ENCODE peak calls at places on chromosomes 2 and 18, in four cellular contexts. W is HepG2, G is WTC11, M is GM12878. I is an unnamed sample.

GRCh38 chr2:168060956-168061750 is 186.2 kb downstream of the STK39 start:
- DNase-seq in G (no peak), M (no peak), W (no peak), I (no peak)

GRCh38 chr2:24969784-24970183 is 2.0 kb downstream of the DNAJC27 start:
- DNase-seq in G (no peak), W (no peak), M (no peak), I (no peak)

GRCh38 chr2:206144383-206144782 is 14.9 kb downstream of the NDUFS1 start:
- DNase-seq in M (no peak), W (no peak), G (no peak), I (no peak)

GRCh38 chr2:95264626-95265025 is 9.6 kb upstream of the PROM2 start:
- DNase-seq in W (no peak), M (no peak), G (no peak), I (no peak)

GRCh38 chr2:119712571-119712970 is 33.6 kb downstream of the TMEM177 start:
- DNase-seq in W (no peak), G (no peak), M (no peak), I (no peak)

GRCh38 chr2:62472321-62472720 is 33.7 kb downstream of the TMEM17 start:
- DNase-seq in W (no peak), M (no peak), G (no peak), I (no peak)

GRCh38 chr2:113080134-113080533 is 12.4 kb downstream of the IL1F10 start:
- DNase-seq in G (peak; percentile 75), M (no peak), W (peak; percentile 40), I (peak; percentile 64)

GRCh38 chr2:137190411-137191190 is 425.3 kb downstream of the THSD7B start:
- DNase-seq in W (no peak), M (no peak), G (no peak), I (no peak)

GRCh38 chr2:55966431-55967118 is 43.0 kb upstream of the EFEMP1 start:
- DNase-seq in M (no peak), W (no peak), G (no peak), I (no peak)

GRCh38 chr2:42450136-42450535 is 43.6 kb downstream of the KCNG3 start:
- DNase-seq in M (no peak), G (no peak), W (no peak), I (no peak)

GRCh38 chr2:196318517-196319377 is 147.4 kb upstream of the STK17B start:
- DNase-seq in M (no peak), W (no peak), G (no peak), I (no peak)

GRCh38 chr18:11728247-11728646 is 39.2 kb downstream of the GNAL start:
- DNase-seq in G (no peak), W (peak; percentile 14), M (no peak), I (no peak)

GRCh38 chr2:96505231-96505889 is at the start of gene NEURL3:
- DNase-seq in G (no peak), M (no peak), W (peak; percentile 75), I (no peak)

GRCh38 chr2:30561349-30561748 is 114.3 kb downstream of the LCLAT1 start:
- DNase-seq in W (peak; percentile 24), G (no peak), M (no peak), I (no peak)

GRCh38 chr2:226791056-226791486 is 8.5 kb downstream of the IRS1 start:
- DNase-seq in M (peak; percentile 30), W (no peak), G (peak; percentile 69), I (no peak)

GRCh38 chr2:41903746-41904145 is 144.1 kb upstream of the PKDCC start:
- DNase-seq in W (no peak), M (no peak), G (no peak), I (no peak)

GRCh38 chr2:130374587-130375290 is 18.9 kb downstream of the PTPN18 start:
- DNase-seq in G (no peak), M (no peak), W (no peak), I (peak; percentile 38)

GRCh38 chr2:191476901-191477300 is 201.0 kb upstream of the NABP1 start:
- DNase-seq in G (no peak), M (no peak), W (no peak), I (no peak)

GRCh38 chr2:148560501-148560900 is 84.0 kb upstream of the EPC2 start:
- DNase-seq in W (no peak), G (no peak), M (no peak), I (no peak)

GRCh38 chr2:200084036-200084435 is 128.7 kb downstream of the MAIP1 start:
- DNase-seq in G (no peak), M (no peak), W (no peak), I (no peak)

GRCh38 chr2:161362568-161363166 is 53.4 kb upstream of the TBR1 start:
- DNase-seq in G (no peak), W (no peak), M (no peak), I (no peak)

GRCh38 chr2:35787302-35788031 is 568.1 kb upstream of the CRIM1 start:
- DNase-seq in G (no peak), M (no peak), W (no peak), I (no peak)

GRCh38 chr2:53445376-53446072 is 322.1 kb upstream of the CHAC2 start:
- DNase-seq in M (no peak), G (no peak), W (no peak), I (no peak)

GRCh38 chr2:215299337-215299859 is 12.5 kb upstream of the ATIC start:
- DNase-seq in G (no peak), W (no peak), M (no peak), I (no peak)

GRCh38 chr2:128308284-128308731 is 10.4 kb downstream of the HS6ST1 start:
- DNase-seq in W (no peak), G (no peak), M (no peak), I (no peak)

GRCh38 chr2:20642026-20642971 is 8.6 kb downstream of the HS1BP3 start:
- DNase-seq in W (peak; percentile 64), G (peak; percentile 80), M (no peak), I (peak; percentile 78)

DNA sequence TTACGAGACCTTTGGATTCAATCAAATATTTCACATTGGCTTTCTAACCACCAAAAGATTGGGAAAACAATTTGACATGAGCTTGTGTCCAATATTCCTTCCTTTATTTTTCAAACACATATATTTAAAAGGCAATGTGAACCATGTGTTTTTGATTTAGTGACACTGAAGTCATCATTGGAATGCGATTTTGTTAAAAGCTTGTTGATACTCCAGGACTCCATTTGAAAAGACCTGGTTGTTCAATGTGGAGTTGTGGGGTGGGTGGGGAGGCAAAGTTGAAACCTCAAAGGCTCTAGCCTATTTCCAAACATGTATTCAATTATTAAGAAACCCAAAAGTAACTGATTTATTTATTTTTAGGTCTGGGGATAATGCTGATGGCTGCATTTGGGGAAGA is 114.1 kb upstream of the TRIB2 start:
- DNase-seq in M (no peak), W (no peak), G (no peak), I (no peak)
- TF ChIP-seq ETV6 in M (no peak), W (no peak), G (no peak), I (no peak)

GRCh38 chr2:40034801-40035200 is 255.7 kb upstream of the THUMPD2 start:
- DNase-seq in M (no peak), W (no peak), G (no peak), I (no peak)

GRCh38 chr2:40034198-40034597 is 255.1 kb upstream of the THUMPD2 start:
- DNase-seq in G (no peak), M (no peak), W (no peak), I (no peak)

GRCh38 chr2:40033781-40034180 is 254.7 kb upstream of the THUMPD2 start:
- DNase-seq in M (no peak), W (no peak), G (no peak), I (no peak)

GRCh38 chr2:40030451-40030975 is 251.5 kb upstream of the THUMPD2 start:
- DNase-seq in M (no peak), G (no peak), W (no peak), I (no peak)

GRCh38 chr2:40032650-40033319 is 253.7 kb upstream of the THUMPD2 start:
- DNase-seq in G (no peak), M (no peak), W (no peak), I (no peak)
- TF ChIP-seq ETV6 in G (no peak), M (no peak), W (no peak), I (no peak)

GRCh38 chr18:59084286-59084779 is 55.4 kb upstream of the SEC11C start:
- DNase-seq in G (peak; percentile 83), W (peak; percentile 52), M (no peak), I (peak; percentile 68)
- TF ChIP-seq ETV6 in G (no peak), W (no peak), M (no peak), I (no peak)

GRCh38 chr2:74935883-74936483 is 22.5 kb upstream of the POLE4 start:
- DNase-seq in G (no peak), W (no peak), M (no peak), I (no peak)

GRCh38 chr2:74941284-74941683 is 17.2 kb upstream of the POLE4 start:
- DNase-seq in G (no peak), M (no peak), W (no peak), I (no peak)

GRCh38 chr2:74938264-74938663 is 20.2 kb upstream of the POLE4 start:
- DNase-seq in W (no peak), M (no peak), G (no peak), I (no peak)

GRCh38 chr2:74939919-74940812 is 18.3 kb upstream of the POLE4 start:
- DNase-seq in G (no peak), M (no peak), W (peak; percentile 100), I (peak; percentile 31)

DNA sequence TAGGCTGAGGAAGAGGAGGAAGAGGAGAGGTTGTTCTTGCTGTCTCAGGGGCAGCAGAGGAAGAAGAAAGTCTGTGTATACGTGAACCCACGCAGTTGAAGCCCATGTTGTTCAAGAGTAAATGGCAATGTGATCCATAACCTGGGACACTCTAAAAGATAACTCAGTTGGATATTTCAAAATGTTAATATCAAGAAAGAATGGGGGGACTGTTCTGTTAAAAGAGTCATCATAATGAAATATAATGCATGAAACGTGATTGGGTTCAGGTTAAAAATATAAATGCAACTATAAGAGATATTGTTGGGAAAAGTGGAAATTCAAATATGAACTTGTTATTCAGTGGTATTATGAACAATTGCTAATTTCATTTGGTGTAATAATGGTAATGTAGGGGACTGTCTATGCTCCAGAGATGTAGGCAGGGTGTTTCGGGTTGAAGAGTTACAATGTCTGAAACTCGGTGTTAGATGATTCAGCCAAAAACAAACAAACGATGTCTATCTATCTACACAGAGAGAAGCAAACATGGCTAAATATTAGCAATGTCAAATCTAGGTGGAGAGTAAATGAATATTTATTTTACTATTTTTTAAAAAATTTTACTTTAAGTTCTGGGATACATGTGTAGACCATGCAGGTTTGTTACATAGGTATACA is 21.1 kb upstream of the POLE4 start:
- DNase-seq in W (peak; percentile 74), G (no peak), M (no peak), I (no peak)
- TF ChIP-seq ETV6 in W (no peak), G (no peak), M (no peak), I (no peak)

DNA sequence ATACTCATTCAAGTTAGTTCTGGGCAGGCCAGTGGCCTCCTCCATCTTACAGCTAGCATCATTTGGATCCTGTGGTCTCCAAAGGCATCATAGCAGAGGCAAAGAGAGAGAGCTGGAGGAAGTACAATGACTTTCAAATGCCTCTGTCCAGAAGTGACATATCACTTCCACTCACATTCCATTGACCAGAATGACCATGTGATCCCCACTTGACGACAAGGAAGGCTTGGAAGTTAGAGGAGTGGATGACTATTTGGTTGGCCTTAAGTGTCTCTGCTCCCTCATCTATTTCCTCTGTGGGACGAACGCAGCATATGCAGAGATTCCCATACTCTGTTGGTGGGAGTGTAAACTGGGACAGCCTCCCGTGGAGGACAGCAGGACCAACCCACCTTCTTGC is 27.8 kb upstream of the MLPH start:
- DNase-seq in M (no peak), W (no peak), G (no peak), I (no peak)
- TF ChIP-seq ETV6 in M (no peak), W (no peak), G (no peak), I (no peak)

GRCh38 chr2:111176388-111176787 is 55.7 kb downstream of the BCL2L11 start:
- DNase-seq in W (peak; percentile 38), G (no peak), M (no peak), I (no peak)
- TF ChIP-seq ETV6 in W (no peak), G (no peak), M (no peak), I (no peak)

GRCh38 chr2:237662671-237663093 is 35.3 kb downstream of the LRRFIP1 start:
- DNase-seq in M (no peak), G (peak; percentile 93), W (peak; percentile 71), I (peak; percentile 16)
- TF ChIP-seq ETV6 in M (no peak), G (no peak), W (no peak), I (no peak)